ENCODE peak calls at places on chromosomes 4 and X, in four cellular contexts. T is NCI-H1105, V is NCI-H2171, C is HS-5. H is an unnamed sample.

GRCh38 chr4:56220261-56220660 is 167.0 kb downstream of the AASDH start:
- DNase-seq in C (no peak), T (no peak), V (peak; percentile 11), H (no peak)

GRCh38 chrX:12997898-12998687 is 23.2 kb downstream of the TMSB4X start:
- DNase-seq in C (no peak), T (no peak), V (no peak), H (no peak)

GRCh38 chr4:42636591-42636990 is 20.3 kb downstream of the ATP8A1 start:
- DNase-seq in V (peak; percentile 10), T (no peak), C (no peak), H (peak; percentile 21)

GRCh38 chrX:12447448-12448154 is 309.3 kb downstream of the FRMPD4 start:
- DNase-seq in C (peak; percentile 61), V (no peak), T (no peak), H (no peak)

GRCh38 chr4:158786155-158786581 is 17.3 kb downstream of the FNIP2 start:
- DNase-seq in C (no peak), V (no peak), T (no peak), H (no peak)

GRCh38 chr4:4856071-4857000 is 3.1 kb upstream of the MSX1 start:
- DNase-seq in T (no peak), C (no peak), V (no peak), H (no peak)

GRCh38 chr4:123453006-123453685 is 56.6 kb downstream of the SPRY1 start:
- DNase-seq in C (no peak), T (no peak), V (no peak), H (no peak)

GRCh38 chrX:40262641-40263560 is 165.1 kb upstream of the BCOR start:
- DNase-seq in V (no peak), T (no peak), C (peak; percentile 54), H (no peak)

GRCh38 chrX:106903291-106903820 is at the start of gene RIPPLY1:
- DNase-seq in V (no peak), T (no peak), C (no peak), H (no peak)

GRCh38 chrX:153633607-153634180 is 13.3 kb upstream of the DUSP9 start:
- DNase-seq in C (no peak), T (no peak), V (no peak), H (no peak)

GRCh38 chr4:81410695-81411094 is 61.0 kb downstream of the RASGEF1B start:
- DNase-seq in T (no peak), C (no peak), V (no peak), H (no peak)

GRCh38 chr4:87068591-87069021 is 133.8 kb downstream of the AFF1 start:
- DNase-seq in T (peak; percentile 70), C (no peak), V (peak; percentile 75), H (peak; percentile 90)

GRCh38 chr4:29295280-29295679 is 1424.9 kb upstream of the PCDH7 start:
- DNase-seq in C (no peak), T (no peak), V (no peak), H (no peak)

GRCh38 chrX:13360146-13360545 is 40.3 kb upstream of the ATXN3L start:
- DNase-seq in C (no peak), T (peak; percentile 15), V (peak; percentile 33), H (no peak)

GRCh38 chr4:135418353-135418752 is 1216.8 kb upstream of the PABPC4L start:
- DNase-seq in T (no peak), V (no peak), C (peak; percentile 3), H (no peak)

GRCh38 chr4:3442959-3443749 is 1.4 kb downstream of the HGFAC start:
- DNase-seq in C (no peak), V (no peak), T (no peak), H (peak; percentile 18)

GRCh38 chr4:71239365-71239764 is 99.5 kb upstream of the SLC4A4 start:
- DNase-seq in C (no peak), V (no peak), T (no peak), H (no peak)

GRCh38 chr4:135365065-135365464 is 1163.5 kb upstream of the PABPC4L start:
- DNase-seq in T (no peak), C (peak; percentile 44), V (no peak), H (no peak)

GRCh38 chrX:16786791-16787735 is 797 bp downstream of the TXLNG start:
- DNase-seq in C (no peak), V (peak; percentile 1), T (no peak), H (no peak)

GRCh38 chr4:34158883-34159282 is 2085.4 kb downstream of the ARAP2 start:
- DNase-seq in T (no peak), C (no peak), V (no peak), H (no peak)

GRCh38 chrX:124217289-124218251 is 114.9 kb upstream of the TEX13D start:
- DNase-seq in T (no peak), V (no peak), C (no peak), H (no peak)

GRCh38 chr4:108168672-108169562 is at the start of gene LEF1:
- DNase-seq in C (no peak), V (no peak), T (peak; percentile 54), H (no peak)

H was measured in NCI-H1694.